ENCODE peak calls at places on chromosomes 16 and 17, in five cellular contexts. V, F, D, M and H are unnamed samples.

GRCh38 chr16:19396555-19397011 is 21.1 kb upstream of the TMC5 start:
- DNase-seq in D (no peak), M (no peak), V (no peak), F (no peak), H (no peak)

GRCh38 chr16:56662357-56663354 is 4.9 kb downstream of the MT1F start:
- DNase-seq in M (no peak), F (no peak), D (peak), V (no peak), H (no peak)

GRCh38 chr17:38415250-38416194 is 12.7 kb upstream of the ARHGAP23 start:
- DNase-seq in D (peak), V (peak), M (no peak), F (peak), H (peak)

GRCh38 chr16:70730016-70730415 is 44.2 kb upstream of the MTSS2 start:
- DNase-seq in M (no peak), D (no peak), F (peak), V (no peak), H (no peak)

GRCh38 chr17:4147751-4148310 is 4.8 kb downstream of the CYB5D2 start:
- DNase-seq in F (no peak), D (no peak), V (no peak), M (no peak), H (no peak)

GRCh38 chr16:53078765-53079484 is 24.1 kb downstream of the CHD9 start:
- DNase-seq in M (no peak), V (no peak), F (no peak), D (no peak), H (no peak)

GRCh38 chr16:3609895-3610697 is 1.3 kb downstream of the SLX4 start:
- DNase-seq in M (no peak), D (no peak), F (no peak), V (no peak), H (peak)

GRCh38 chr16:72425571-72426341 is 253.8 kb upstream of the PMFBP1 start:
- DNase-seq in V (no peak), M (no peak), D (no peak), F (peak), H (no peak)

GRCh38 chr17:7570351-7570750 is 8.6 kb downstream of the SENP3 start:
- DNase-seq in D (no peak), M (no peak), F (no peak), V (no peak), H (no peak)

GRCh38 chr17:46157443-46158107 is 35.7 kb downstream of the KANSL1 start:
- DNase-seq in V (no peak), D (no peak), F (no peak), M (no peak), H (no peak)

GRCh38 chr16:51982715-51983680 is 563.9 kb downstream of the TOX3 start:
- DNase-seq in M (no peak), D (peak), F (peak), V (peak), H (peak)

GRCh38 chr17:5584971-5585794 is 874 bp upstream of the NLRP1 start:
- DNase-seq in M (no peak), D (no peak), F (no peak), V (peak), H (no peak)

GRCh38 chr16:4538386-4539235 is at the start of gene CDIP1:
- DNase-seq in M (peak), D (peak), V (no peak), F (peak), H (peak)

GRCh38 chr17:48125829-48126612 is 18.5 kb downstream of the SNX11 start:
- DNase-seq in V (no peak), M (no peak), D (no peak), F (no peak), H (no peak)

GRCh38 chr17:78409191-78409621 is 30.8 kb downstream of the PGS1 start:
- DNase-seq in V (no peak), M (no peak), D (no peak), F (peak), H (no peak)

GRCh38 chr17:77161953-77162352 is 21.2 kb downstream of the SEC14L1 start:
- DNase-seq in F (no peak), M (no peak), V (no peak), D (no peak), H (no peak)

GRCh38 chr16:12113581-12114375 is 137.2 kb downstream of the SNX29 start:
- DNase-seq in V (no peak), M (no peak), F (peak), D (no peak), H (no peak)

GRCh38 chr17:69551212-69552010 is 136.9 kb downstream of the MAP2K6 start:
- DNase-seq in D (no peak), F (no peak), V (peak), M (no peak), H (no peak)

GRCh38 chr17:43341705-43342600 is 56.8 kb upstream of the ARL4D start:
- DNase-seq in F (no peak), M (no peak), D (peak), V (peak), H (no peak)

GRCh38 chr16:72947379-72948237 is 100.3 kb downstream of the ZFHX3 start:
- DNase-seq in M (no peak), F (no peak), V (no peak), D (no peak), H (no peak)

GRCh38 chr16:84013787-84014569 is 28.6 kb downstream of the SLC38A8 start:
- DNase-seq in M (no peak), D (peak), V (peak), F (peak), H (peak)

GRCh38 chr16:19186403-19186802 is 18.4 kb downstream of the SYT17 start:
- DNase-seq in D (no peak), M (no peak), V (no peak), F (no peak), H (no peak)

GRCh38 chr16:290681-291405 is 7.9 kb downstream of the PDIA2 start:
- DNase-seq in V (no peak), F (no peak), M (no peak), D (no peak), H (no peak)

GRCh38 chr16:68236804-68237242 is 896 bp upstream of the ESRP2 start:
- DNase-seq in V (no peak), D (no peak), F (peak), M (no peak), H (no peak)

GRCh38 chr16:12546918-12547607 is 256.6 kb downstream of the CPPED1 start:
- DNase-seq in M (no peak), D (no peak), V (no peak), F (no peak), H (peak)

GRCh38 chr16:3907586-3907985 is 27.1 kb upstream of the CREBBP start:
- DNase-seq in V (no peak), F (no peak), D (no peak), M (no peak), H (no peak)

GRCh38 chr16:88738167-88739084 is 32.1 kb downstream of the CTU2 start:
- DNase-seq in D (no peak), V (no peak), F (no peak), M (no peak), H (peak)

GRCh38 chr16:69150146-69150865 is 17.9 kb downstream of the UTP4 start:
- DNase-seq in V (peak), M (peak), D (peak), F (peak), H (peak)

GRCh38 chr17:75624714-75625345 is 8.4 kb upstream of the SMIM5 start:
- DNase-seq in F (no peak), M (no peak), D (no peak), V (no peak), H (no peak)

GRCh38 chr16:13322357-13322756 is 421.0 kb downstream of the SHISA9 start:
- DNase-seq in M (no peak), V (no peak), F (no peak), D (no peak), H (peak)

GRCh38 chr17:43014020-43014615 is 7.5 kb downstream of the IFI35 start:
- DNase-seq in V (no peak), D (no peak), F (no peak), M (no peak), H (no peak)

GRCh38 chr16:20064931-20065330 is 8.8 kb downstream of the GPR139 start:
- DNase-seq in F (no peak), V (no peak), D (no peak), M (no peak), H (no peak)

GRCh38 chr17:72603346-72604242 is 482.8 kb downstream of the SOX9 start:
- DNase-seq in M (no peak), D (no peak), F (no peak), V (no peak), H (no peak)

GRCh38 chr17:6374761-6375312 is 60.1 kb downstream of the AIPL1 start:
- DNase-seq in D (peak), F (no peak), V (peak), M (peak), H (no peak)

GRCh38 chr16:15494231-15494630 is 59.8 kb downstream of the BMERB1 start:
- DNase-seq in D (no peak), F (no peak), V (peak), M (no peak), H (no peak)